ENCODE peak calls at places on chromosomes 13 and 19, in five cellular contexts. S, X, B, G and R are unnamed samples. For H3K4me1 and H3K36me3, the result is how much of the 10 kb centered on the place peaks cover.

GRCh38 chr13:113562866-113563265 is 21.7 kb upstream of the TFDP1 start:
- DNase-seq in X (no peak), S (no peak), B (no peak), G (no peak), R (no peak)

GRCh38 chr19:19321143-19321577 is 531 bp downstream of the MAU2 start:
- DNase-seq in G (no peak), B (no peak), S (peak), X (no peak), R (no peak)

GRCh38 chr19:1862424-1863307 is 713 bp downstream of the KLF16 start:
- DNase-seq in X (peak), G (no peak), S (no peak), B (peak), R (no peak)

GRCh38 chr19:53864308-53864836 is 3.3 kb upstream of the MYADM start:
- DNase-seq in S (peak), G (no peak), B (no peak), X (no peak), R (no peak)

GRCh38 chr19:11798391-11799296 is at the start of gene ZNF491:
- DNase-seq in X (peak), S (peak), B (peak), G (peak), R (peak)

GRCh38 chr19:44819246-44819832 is 10.4 kb downstream of the BCAM start:
- DNase-seq in B (peak), X (no peak), S (no peak), G (no peak), R (no peak)

GRCh38 chr13:60655268-60655667 is 258.2 kb downstream of the TDRD3 start:
- DNase-seq in G (no peak), B (no peak), X (no peak), S (no peak), R (no peak)

GRCh38 chr19:2477732-2478191 is 1.8 kb downstream of the GADD45B start:
- DNase-seq in X (peak), G (peak), B (peak), S (no peak), R (no peak)

GRCh38 chr13:98443329-98443728 is 133.6 kb downstream of the STK24 start:
- DNase-seq in S (no peak), X (no peak), B (peak), G (peak), R (no peak)

GRCh38 chr13:42883771-42884170 is 102.4 kb downstream of the FAM216B start:
- DNase-seq in S (peak), X (no peak), B (no peak), G (peak), R (no peak)

GRCh38 chr19:14795078-14795721 is 16.8 kb upstream of the ADGRE2 start:
- DNase-seq in B (no peak), S (no peak), G (no peak), X (no peak), R (no peak)

GRCh38 chr13:71704650-71705049 is 162.4 kb downstream of the DACH1 start:
- DNase-seq in S (no peak), B (no peak), G (peak), X (no peak), R (no peak)

GRCh38 chr13:104385409-104385808 is 1319.2 kb upstream of the SLC10A2 start:
- DNase-seq in B (no peak), S (no peak), X (no peak), G (peak), R (no peak)

GRCh38 chr13:19763618-19764017 is 19.1 kb downstream of the PSPC1 start:
- DNase-seq in G (no peak), S (no peak), X (no peak), B (no peak), R (no peak)

GRCh38 chr19:35585844-35586243 is at the start of gene PMIS2:
- DNase-seq in B (no peak), G (no peak), S (no peak), X (no peak), R (no peak)

GRCh38 chr13:36814465-36814864 is 4.6 kb upstream of the RFXAP start:
- DNase-seq in G (peak), B (no peak), X (no peak), S (no peak), R (no peak)

GRCh38 chr13:98888222-98888889 is 89.5 kb downstream of the DOCK9 start:
- DNase-seq in S (no peak), G (no peak), X (no peak), B (no peak), R (no peak)

GRCh38 chr19:5292843-5293606 is 47.6 kb downstream of the PTPRS start:
- DNase-seq in S (no peak), G (peak), B (no peak), X (peak), R (no peak)
- TF ChIP-seq CTCF in S (no peak), G (no peak), B (no peak), X (no peak), R (no peak)

GRCh38 chr19:5955638-5955935 is 22.4 kb downstream of the RANBP3 start:
- DNase-seq in S (no peak), G (peak), X (no peak), B (no peak), R (no peak)
- H3K4me1 ChIP-seq in S (under half), G (half or more), X (half or more), B (under half), R (under half)

GRCh38 chr19:50482271-50482855 is 5.7 kb upstream of the GARIN5A start:
- DNase-seq in S (no peak), B (no peak), G (no peak), X (no peak), R (no peak)
- H3K36me3 ChIP-seq in S (under half), B (under half), G (under half), X (half or more), R (under half)

GRCh38 chr13:77506874-77507273 is 28.6 kb upstream of the SCEL start:
- DNase-seq in G (no peak), X (no peak), B (no peak), S (no peak), R (no peak)
- TF ChIP-seq CTCF in G (no peak), X (peak), B (no peak), S (no peak), R (no peak)

DNA sequence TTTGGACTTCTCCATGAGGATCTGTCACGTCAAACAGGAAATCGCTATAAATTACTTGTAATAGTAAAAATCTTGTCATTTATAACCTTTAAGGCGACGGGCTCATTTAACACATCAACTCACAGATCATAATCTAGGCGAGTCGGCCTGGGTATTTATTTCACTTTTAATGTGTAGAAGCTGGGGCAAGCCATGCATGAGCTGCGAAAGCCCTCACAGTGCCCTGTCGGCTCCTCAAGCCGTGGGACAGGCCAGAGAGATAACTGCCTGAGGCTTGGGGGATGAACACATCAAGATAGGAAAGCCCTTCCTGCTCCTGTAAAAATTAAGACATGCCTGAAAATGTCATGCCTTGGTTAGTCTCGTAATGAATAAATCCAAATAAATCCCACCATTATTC is 30.8 kb downstream of the SOX1 start:
- DNase-seq in B (no peak), G (no peak), S (no peak), X (no peak), R (no peak)
- H3K4me1 ChIP-seq in B (under half), G (under half), S (under half), X (under half), R (under half)